ENCODE peak calls at places on chromosomes 5 and 9, in six cellular contexts. I, B, S, V, R and K are unnamed samples.

GRCh38 chr9:91486699-91487497 is 63.3 kb upstream of the NFIL3 start:
- DNase-seq in I (peak; percentile 68), B (no peak), S (no peak), V (no peak), R (no peak), K (peak; percentile 37)

GRCh38 chr9:14183001-14183400 is 130.9 kb downstream of the NFIB start:
- DNase-seq in I (no peak), B (no peak), S (no peak), V (no peak), R (no peak), K (no peak)

GRCh38 chr5:94908889-94909480 is 290.5 kb downstream of the SLF1 start:
- DNase-seq in I (peak; percentile 37), B (peak; percentile 42), S (no peak), V (no peak), R (no peak), K (no peak)

GRCh38 chr5:147170603-147171002 is 64.2 kb upstream of the STK32A start:
- DNase-seq in I (no peak), B (no peak), S (no peak), V (no peak), R (no peak), K (no peak)

GRCh38 chr9:120348951-120349429 is 231.0 kb downstream of the CDK5RAP2 start:
- DNase-seq in I (peak; percentile 49), B (peak; percentile 62), S (no peak), V (no peak), R (no peak), K (peak; percentile 25)

GRCh38 chr5:136025900-136026299 is 2.9 kb upstream of the TGFBI start:
- DNase-seq in I (peak; percentile 51), B (no peak), S (no peak), V (no peak), R (no peak), K (no peak)

GRCh38 chr9:31821583-31821982 is 562.9 kb upstream of the ACO1 start:
- DNase-seq in I (no peak), B (no peak), S (no peak), V (no peak), R (no peak), K (no peak)

GRCh38 chr9:35616681-35617459 is 1.3 kb downstream of the CD72 start:
- DNase-seq in I (peak; percentile 69), B (no peak), S (peak; percentile 84), V (peak; percentile 59), R (peak; percentile 81), K (peak; percentile 77)

GRCh38 chr9:133396952-133397351 is 20.8 kb downstream of the STKLD1 start:
- DNase-seq in I (no peak), B (peak; percentile 61), S (no peak), V (no peak), R (no peak), K (no peak)

GRCh38 chr5:19975795-19976194 is 12.2 kb downstream of the CDH18 start:
- DNase-seq in I (no peak), B (no peak), S (no peak), V (no peak), R (no peak), K (no peak)

GRCh38 chr5:172114875-172115422 is 73.1 kb downstream of the STK10 start:
- DNase-seq in I (no peak), B (no peak), S (peak; percentile 85), V (peak; percentile 76), R (peak; percentile 74), K (peak; percentile 56)

GRCh38 chr9:98943682-98944129 is at the start of gene COL15A1:
- DNase-seq in I (no peak), B (peak; percentile 9), S (no peak), V (no peak), R (no peak), K (peak; percentile 40)

GRCh38 chr5:34622046-34622435 is 34.1 kb upstream of the RAI14 start:
- DNase-seq in I (peak; percentile 36), B (no peak), S (no peak), V (no peak), R (no peak), K (no peak)

GRCh38 chr9:77985996-77986395 is 45.6 kb downstream of the GNAQ start:
- DNase-seq in I (no peak), B (no peak), S (no peak), V (no peak), R (no peak), K (no peak)

GRCh38 chr9:77989909-77990308 is 41.7 kb downstream of the GNAQ start:
- DNase-seq in I (no peak), B (no peak), S (no peak), V (no peak), R (no peak), K (no peak)

GRCh38 chr9:77989437-77989836 is 42.2 kb downstream of the GNAQ start:
- DNase-seq in I (no peak), B (no peak), S (no peak), V (no peak), R (no peak), K (no peak)

GRCh38 chr9:77987104-77987656 is 44.4 kb downstream of the GNAQ start:
- DNase-seq in I (no peak), B (no peak), S (no peak), V (no peak), R (no peak), K (no peak)

DNA sequence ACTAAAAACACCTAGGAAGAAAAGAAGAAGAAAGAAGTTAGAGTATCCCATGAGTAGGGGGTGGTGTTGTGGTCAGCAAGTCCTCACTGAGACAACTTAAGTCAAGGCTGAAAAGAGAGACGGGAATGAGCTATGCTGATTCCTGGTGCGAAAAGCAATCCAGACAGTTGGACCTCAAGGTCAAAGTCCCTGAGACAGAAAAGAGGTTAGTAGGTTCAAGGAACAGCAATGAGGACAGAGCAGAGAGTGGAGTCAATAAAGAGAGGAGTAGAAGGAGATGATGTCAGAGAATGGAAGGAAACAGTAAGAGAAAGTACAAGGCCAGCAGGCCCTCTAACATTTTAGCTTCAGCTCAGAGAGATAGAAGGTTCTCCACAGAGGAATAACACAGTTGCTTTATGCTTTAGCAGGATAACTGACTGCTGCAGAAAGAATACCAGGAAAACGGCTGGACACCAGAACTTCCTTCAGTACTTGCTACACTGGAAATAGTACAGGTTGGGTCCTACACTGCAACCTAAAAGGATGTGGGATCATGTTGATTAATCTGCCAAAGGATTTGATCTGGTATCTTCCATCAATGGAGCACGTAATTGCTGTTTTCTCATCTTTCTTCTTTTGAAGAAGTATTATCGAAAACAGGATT is 43.6 kb downstream of the GNAQ start:
- DNase-seq in I (no peak), B (no peak), S (no peak), V (no peak), R (no peak), K (no peak)
- H3K27ac ChIP-seq in I (no peak overlapping the region), B (no peak overlapping the region), S (no peak overlapping the region), V (no peak overlapping the region), R (no peak overlapping the region), K (no peak overlapping the region)

DNA sequence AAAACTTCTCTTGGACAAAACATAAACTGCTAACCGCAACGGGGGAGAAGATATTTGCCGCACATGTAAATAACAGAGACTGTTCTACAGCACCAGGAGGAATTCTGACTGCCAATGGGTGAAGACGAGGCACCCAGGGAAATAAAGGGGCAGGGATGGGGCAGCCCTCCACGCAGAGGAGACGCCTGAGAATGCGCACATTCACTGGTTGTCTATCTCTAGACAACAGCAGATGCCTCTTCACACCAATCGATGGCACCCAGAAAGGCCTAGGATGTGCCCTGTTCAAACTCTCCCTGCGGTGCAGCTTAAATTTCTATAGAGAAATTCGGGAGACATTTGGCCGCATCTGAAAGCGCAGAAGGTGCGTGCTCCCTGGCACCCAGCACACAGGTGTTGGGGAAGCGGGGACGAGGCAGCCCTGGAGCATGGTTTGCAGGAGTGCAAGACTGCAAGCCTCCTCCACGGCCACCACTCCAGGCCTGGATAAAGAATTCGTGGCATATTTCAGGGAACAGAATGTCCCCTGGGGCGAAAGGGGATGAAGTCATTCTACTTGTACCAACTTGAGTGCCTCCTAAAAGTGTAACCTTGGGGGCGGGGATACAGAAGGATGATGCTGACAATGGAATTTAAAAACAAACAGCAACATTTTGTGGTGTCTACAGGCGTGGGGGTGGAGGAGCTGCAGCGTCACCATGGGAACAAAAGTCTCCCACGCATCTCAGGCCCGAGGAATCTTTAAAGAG is 6.3 kb upstream of the IRX2 start:
- DNase-seq in I (peak; percentile 22), B (no peak), S (no peak), V (no peak), R (no peak), K (no peak)
- H3K9me3 ChIP-seq in I (peaks cover 2% of the 10 kb centered on the region), B (no peaks in the 10 kb centered on the region), S (no peaks in the 10 kb centered on the region), V (no peaks in the 10 kb centered on the region), R (no peaks in the 10 kb centered on the region), K (no peaks in the 10 kb centered on the region)

GRCh38 chr5:96141749-96142148 is 180.1 kb upstream of the ELL2 start:
- DNase-seq in I (no peak), B (no peak), S (no peak), V (no peak), R (no peak), K (no peak)
- H3K27ac ChIP-seq in I (peak overlapping the region; percentile 75), B (no peak overlapping the region), S (no peak overlapping the region), V (no peak overlapping the region), R (no peak overlapping the region), K (no peak overlapping the region)

DNA sequence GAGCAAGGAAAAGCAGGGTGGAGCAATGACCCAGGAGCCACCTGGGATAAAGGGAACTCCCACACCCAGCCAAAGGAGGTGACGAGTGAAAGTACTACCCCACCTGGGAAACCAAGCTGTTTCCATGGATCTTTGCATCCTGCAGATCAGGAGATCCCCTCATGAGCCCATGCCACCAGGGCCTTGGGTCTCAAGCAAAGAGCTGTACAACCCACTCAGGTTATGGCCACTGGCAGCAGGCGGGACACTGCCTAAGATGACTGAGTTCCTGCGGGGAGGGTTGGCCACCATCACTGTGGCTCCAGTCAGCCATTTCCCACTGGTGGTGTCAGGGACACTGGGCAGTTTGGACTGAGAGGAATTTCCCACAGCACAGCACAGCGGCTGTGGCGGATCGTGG is 225.7 kb downstream of the CDH9 start:
- DNase-seq in I (no peak), B (no peak), S (no peak), V (no peak), R (no peak), K (no peak)
- H3K9me3 ChIP-seq in I (peaks cover 12% of the 10 kb centered on the region), B (peaks cover 5% of the 10 kb centered on the region), S (no peaks in the 10 kb centered on the region), V (no peaks in the 10 kb centered on the region), R (no peaks in the 10 kb centered on the region), K (no peaks in the 10 kb centered on the region)

GRCh38 chr5:107672212-107673105 is 1.7 kb upstream of the EFNA5 start:
- DNase-seq in I (peak; percentile 87), B (peak; percentile 99), S (no peak), V (no peak), R (no peak), K (peak; percentile 72)

GRCh38 chr5:107674655-107675054 is 3.9 kb upstream of the EFNA5 start:
- DNase-seq in I (peak; percentile 36), B (no peak), S (no peak), V (no peak), R (no peak), K (no peak)

GRCh38 chr5:107673106-107673367 is 2.3 kb upstream of the EFNA5 start:
- DNase-seq in I (peak; percentile 19), B (no peak), S (no peak), V (no peak), R (no peak), K (no peak)

GRCh38 chr5:107675201-107675600 is 4.5 kb upstream of the EFNA5 start:
- DNase-seq in I (no peak), B (no peak), S (no peak), V (no peak), R (no peak), K (no peak)

GRCh38 chr5:107673368-107674136 is 2.8 kb upstream of the EFNA5 start:
- DNase-seq in I (peak; percentile 87), B (peak; percentile 93), S (peak; percentile 71), V (peak; percentile 35), R (peak; percentile 74), K (peak; percentile 81)
- H3K27ac ChIP-seq in I (no peak overlapping the region), B (peak overlapping the region; percentile 93), S (no peak overlapping the region), V (no peak overlapping the region), R (no peak overlapping the region), K (peak overlapping the region; percentile 64)